ENCODE peak calls at places on chromosomes 2 and 18, in six cellular contexts. T, M, R, B, Q and G are unnamed samples.

GRCh38 chr2:179652296-179652695 is 209.1 kb downstream of the ZNF385B start:
- DNase-seq in T (no peak), M (no peak), R (no peak), B (no peak), Q (no peak), G (no peak)

GRCh38 chr2:10405441-10405840 is 42.7 kb downstream of the ODC1 start:
- DNase-seq in T (peak), M (peak), R (no peak), B (no peak), Q (no peak), G (no peak)

GRCh38 chr2:237359894-237360780 is 53.8 kb downstream of the COL6A3 start:
- DNase-seq in T (no peak), M (no peak), R (no peak), B (no peak), Q (no peak), G (no peak)

GRCh38 chr2:237870754-237871651 is 11.6 kb downstream of the RAMP1 start:
- DNase-seq in T (no peak), M (no peak), R (no peak), B (no peak), Q (no peak), G (peak)

GRCh38 chr18:56672981-56673380 is 21.8 kb downstream of the WDR7 start:
- DNase-seq in T (no peak), M (no peak), R (no peak), B (no peak), Q (no peak), G (no peak)

GRCh38 chr18:55449412-55450140 is 138.4 kb downstream of the TCF4 start:
- DNase-seq in T (no peak), M (no peak), R (no peak), B (no peak), Q (no peak), G (no peak)

GRCh38 chr2:233129351-233129978 is 69.3 kb downstream of the INPP5D start:
- DNase-seq in T (no peak), M (no peak), R (no peak), B (no peak), Q (no peak), G (no peak)

GRCh38 chr18:10378688-10379465 is 75.6 kb upstream of the APCDD1 start:
- DNase-seq in T (no peak), M (no peak), R (no peak), B (no peak), Q (no peak), G (no peak)

GRCh38 chr2:45626387-45627010 is 15.4 kb upstream of the SRBD1 start:
- DNase-seq in T (no peak), M (no peak), R (no peak), B (peak), Q (no peak), G (no peak)

GRCh38 chr2:25714740-25715139 is 41.4 kb upstream of the DTNB start:
- DNase-seq in T (peak), M (peak), R (no peak), B (peak), Q (no peak), G (no peak)

GRCh38 chr18:64245461-64245860 is 96.6 kb upstream of the LINC00305 start:
- DNase-seq in T (no peak), M (no peak), R (no peak), B (no peak), Q (no peak), G (no peak)